ENCODE peak calls at places on chromosome 9, in four cellular contexts. M, A, P and N are unnamed samples. For H3K4me1, the result is how much of the 10 kb centered on the place peaks cover.

GRCh38 chr9:137818286-137818685 is 59.3 kb upstream of the CACNA1B start:
- DNase-seq in M (no peak), A (no peak), P (no peak), N (no peak)

GRCh38 chr9:92406506-92406905 is 2.1 kb upstream of the OGN start:
- DNase-seq in M (peak), A (no peak), P (no peak), N (peak)

GRCh38 chr9:123617952-123618678 is 262.1 kb downstream of the CRB2 start:
- DNase-seq in M (no peak), A (no peak), P (no peak), N (no peak)

GRCh38 chr9:68781866-68782265 is 76.8 kb downstream of the PIP5K1B start:
- DNase-seq in M (no peak), A (no peak), P (no peak), N (no peak)

GRCh38 chr9:81052846-81053245 is 636.5 kb downstream of the TLE1 start:
- DNase-seq in M (no peak), A (no peak), P (no peak), N (no peak)

GRCh38 chr9:26687421-26687820 is 205.2 kb downstream of the CAAP1 start:
- DNase-seq in M (peak), A (no peak), P (no peak), N (no peak)

GRCh38 chr9:91764661-91765060 is 185.4 kb downstream of the ROR2 start:
- DNase-seq in M (no peak), A (no peak), P (no peak), N (no peak)

GRCh38 chr9:136840877-136841645 is 1.2 kb upstream of the AJM1 start:
- DNase-seq in M (peak), A (no peak), P (peak), N (no peak)

GRCh38 chr9:111356567-111357244 is 26.7 kb upstream of the OR2K2 start:
- DNase-seq in M (no peak), A (peak), P (no peak), N (no peak)

GRCh38 chr9:31210982-31211570 is 1173.4 kb upstream of the ACO1 start:
- DNase-seq in M (no peak), A (no peak), P (no peak), N (no peak)

GRCh38 chr9:34272146-34272545 is 56.9 kb downstream of the KIF24 start:
- DNase-seq in M (no peak), A (no peak), P (no peak), N (no peak)

GRCh38 chr9:38227061-38227540 is 158.1 kb upstream of the SHB start:
- DNase-seq in M (peak), A (peak), P (peak), N (no peak)

GRCh38 chr9:81070689-81071088 is 618.7 kb downstream of the TLE1 start:
- DNase-seq in M (no peak), A (no peak), P (no peak), N (no peak)

GRCh38 chr9:75950983-75951382 is 60.5 kb downstream of the PCSK5 start:
- DNase-seq in M (no peak), A (no peak), P (no peak), N (no peak)

GRCh38 chr9:126499005-126499910 is 114.5 kb upstream of the LMX1B start:
- DNase-seq in M (peak), A (peak), P (peak), N (no peak)

GRCh38 chr9:105216440-105217178 is 27.8 kb upstream of the SLC44A1 start:
- DNase-seq in M (no peak), A (no peak), P (peak), N (no peak)

GRCh38 chr9:37390759-37391158 is 31.7 kb upstream of the GRHPR start:
- DNase-seq in M (peak), A (no peak), P (peak), N (no peak)

GRCh38 chr9:29203216-29203930 is 1630.1 kb upstream of the C9orf72 start:
- DNase-seq in M (no peak), A (no peak), P (no peak), N (no peak)

GRCh38 chr9:95189230-95190098 is 128.0 kb downstream of the FANCC start:
- DNase-seq in M (peak), A (peak), P (no peak), N (peak)

GRCh38 chr9:69195681-69196080 is 21.6 kb downstream of the TJP2 start:
- DNase-seq in M (no peak), A (no peak), P (no peak), N (peak)

GRCh38 chr9:121857941-121858340 is 206.5 kb downstream of the DAB2IP start:
- DNase-seq in M (no peak), A (no peak), P (no peak), N (no peak)

GRCh38 chr9:134209731-134210311 is 45.5 kb upstream of the RNU6ATAC start:
- DNase-seq in M (no peak), A (peak), P (no peak), N (no peak)

GRCh38 chr9:24434183-24434582 is 111.5 kb downstream of the IZUMO3 start:
- DNase-seq in M (no peak), A (no peak), P (no peak), N (no peak)

DNA sequence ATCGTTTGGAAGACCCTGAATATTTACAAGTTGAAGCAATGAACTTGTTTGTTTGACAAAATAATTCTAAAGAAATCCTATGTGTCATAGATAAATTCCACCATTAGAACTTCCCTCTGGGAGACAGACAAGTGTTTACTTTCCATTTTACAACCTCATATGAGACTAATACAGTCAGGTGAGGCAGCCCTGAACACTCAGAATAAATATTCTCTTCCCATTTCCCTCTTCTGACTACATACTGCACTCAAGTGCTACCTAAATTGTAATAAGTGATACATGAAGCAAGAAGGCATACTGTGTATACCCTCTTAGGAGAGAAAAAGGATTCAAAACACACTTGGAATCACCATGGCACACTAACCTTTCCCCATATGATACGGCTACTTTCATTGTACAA is 6.8 kb downstream of the RASEF start:
- DNase-seq in M (no peak), A (no peak), P (no peak), N (no peak)
- H3K27ac ChIP-seq in M (no peak), A (no peak), P (no peak), N (no peak)

GRCh38 chr9:35406183-35406959 is 83.5 kb upstream of the RUSC2 start:
- DNase-seq in M (peak), A (peak), P (peak), N (no peak)
- TF ChIP-seq POLR2A in M (no peak), A (no peak), P (peak), N (no peak)

GRCh38 chr9:114913217-114913616 is 17.2 kb downstream of the TNFSF8 start:
- DNase-seq in M (no peak), A (no peak), P (no peak), N (no peak)
- H3K4me1 ChIP-seq in M (under half), A (under half), P (under half), N (under half)

DNA sequence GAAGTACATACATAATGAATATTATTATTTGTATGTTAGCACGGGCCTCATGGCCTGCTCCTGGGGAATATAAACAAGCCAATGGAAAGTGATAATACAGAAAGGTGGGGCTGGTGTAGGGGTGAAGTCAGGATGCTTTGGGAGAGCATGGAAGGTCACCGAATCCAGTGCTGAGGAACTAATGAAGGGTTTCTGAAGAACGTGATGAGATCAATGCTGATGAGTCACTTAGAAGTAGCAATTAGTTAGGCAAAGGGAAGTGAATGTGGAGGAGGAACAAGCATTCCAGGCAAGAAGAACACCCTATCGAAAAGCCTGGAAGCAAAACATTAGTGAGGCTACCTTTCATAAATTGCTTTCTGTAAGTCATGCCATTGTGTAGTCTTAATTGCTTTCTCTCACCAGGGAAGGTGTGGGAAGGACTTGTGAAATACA is 2.1 kb downstream of the ANXA1 start:
- DNase-seq in M (no peak), A (no peak), P (no peak), N (no peak)
- H3K27ac ChIP-seq in M (peak), A (no peak), P (no peak), N (peak)

GRCh38 chr9:32378993-32379729 is 5.3 kb upstream of the ACO1 start:
- DNase-seq in M (no peak), A (peak), P (peak), N (no peak)
- TF ChIP-seq POLR2A in M (no peak), A (no peak), P (no peak), N (no peak)

GRCh38 chr9:35657327-35658143 is at the start of gene RMRP:
- DNase-seq in M (peak), A (peak), P (peak), N (peak)

GRCh38 chr9:35656841-35657326 is 935 bp downstream of the RMRP start:
- DNase-seq in M (no peak), A (no peak), P (no peak), N (no peak)

GRCh38 chr9:35658894-35659220 is 765 bp downstream of the CCDC107 start:
- DNase-seq in M (no peak), A (no peak), P (peak), N (no peak)

GRCh38 chr9:35659340-35659739 is 1.2 kb downstream of the CCDC107 start:
- DNase-seq in M (no peak), A (no peak), P (no peak), N (no peak)

GRCh38 chr9:35658144-35658893 is at the start of gene CCDC107:
- DNase-seq in M (peak), A (peak), P (peak), N (peak)
- H3K4me1 ChIP-seq in M (under half), A (under half), P (under half), N (under half)

DNA sequence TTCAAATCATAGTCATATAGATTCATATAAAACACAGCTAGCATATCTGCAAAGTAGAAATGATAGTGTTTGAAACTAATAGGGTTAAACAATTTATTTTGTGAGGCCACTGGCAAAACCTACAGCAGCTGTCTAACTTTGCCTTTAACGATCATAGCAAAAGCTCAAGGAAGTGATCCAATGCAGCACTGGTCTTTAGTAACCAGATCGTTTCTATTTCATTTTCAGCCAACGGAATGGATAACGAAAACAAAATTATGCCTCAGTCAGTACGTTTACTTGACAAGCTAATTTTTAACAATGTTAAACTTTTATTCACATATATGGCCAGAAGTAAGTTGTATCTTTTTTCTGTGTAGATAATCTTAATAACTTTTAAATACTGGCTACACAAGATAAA is 17.7 kb downstream of the MLLT3 start:
- DNase-seq in M (no peak), A (no peak), P (no peak), N (no peak)
- H3K27ac ChIP-seq in M (peak), A (no peak), P (no peak), N (peak)

DNA sequence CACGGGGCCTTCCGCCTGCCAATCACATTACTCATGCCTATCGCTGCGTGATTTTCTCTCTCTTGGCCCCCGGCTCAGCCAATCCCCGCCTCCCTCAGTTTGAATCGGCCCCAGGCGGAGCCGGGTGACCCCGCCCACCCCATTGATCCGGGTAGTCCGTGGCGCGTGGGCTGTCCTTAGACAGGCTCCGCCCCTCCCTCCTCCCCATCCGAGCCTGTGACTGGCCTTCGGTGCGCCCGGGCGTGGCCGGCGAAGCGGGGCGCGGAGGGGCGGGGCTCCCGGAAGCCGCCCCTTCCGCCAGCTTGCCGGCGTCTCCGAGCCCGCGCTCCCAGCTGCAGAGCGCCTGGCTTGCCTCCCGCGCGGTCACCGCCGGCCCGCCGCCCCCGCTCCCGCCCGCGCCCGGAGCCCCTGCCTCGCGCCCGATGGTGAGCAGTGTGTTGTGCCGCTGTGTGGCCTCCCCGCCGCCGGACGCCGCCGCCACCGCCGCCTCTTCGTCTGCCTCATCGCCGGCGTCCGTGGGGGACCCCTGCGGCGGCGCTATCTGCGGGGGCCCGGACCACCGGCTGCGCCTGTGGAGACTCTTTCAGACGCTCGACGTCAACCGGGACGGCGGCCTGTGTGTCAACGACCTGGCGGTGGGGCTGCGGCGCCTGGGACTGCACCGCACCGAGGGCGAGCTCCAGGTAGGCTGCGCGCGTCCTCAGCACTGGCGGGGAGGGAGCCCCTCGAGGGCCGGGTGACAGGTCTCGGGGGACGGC is at the start of gene SLC25A25:
- DNase-seq in M (peak), A (peak), P (peak), N (peak)
- TF ChIP-seq POLR2A in M (peak), A (peak), P (peak), N (peak)